ENCODE peak calls at places on chromosomes 12 and 14, in eight cellular contexts. One of them, this sample, is unnamed.

GRCh38 chr12:52063986-52064649 is 5.7 kb upstream of the ATG101 start:
- DNase-seq in Daoy: peak
- DNase-seq in caudate nucleus: no peak
- DNase-seq in T47D: no peak
- DNase-seq in mesendoderm: no peak
- DNase-seq in NCI-H2029 treated with DMSO at 0.1 percent for 48 hours: no peak
- DNase-seq in GM13976: no peak
- DNase-seq in WTC11: no peak
- DNase-seq in this sample: no peak

GRCh38 chr12:31485570-31485969 is 105.4 kb downstream of the DENND5B start:
- DNase-seq in Daoy: no peak
- DNase-seq in caudate nucleus: no peak
- DNase-seq in T47D: peak
- DNase-seq in mesendoderm: peak
- DNase-seq in NCI-H2029 treated with DMSO at 0.1 percent for 48 hours: no peak
- DNase-seq in GM13976: no peak
- DNase-seq in WTC11: no peak
- DNase-seq in this sample: no peak

GRCh38 chr12:18158774-18159557 is 69.0 kb upstream of the RERGL start:
- DNase-seq in Daoy: peak
- DNase-seq in caudate nucleus: no peak
- DNase-seq in T47D: peak
- DNase-seq in mesendoderm: peak
- DNase-seq in NCI-H2029 treated with DMSO at 0.1 percent for 48 hours: peak
- DNase-seq in GM13976: no peak
- DNase-seq in WTC11: peak
- DNase-seq in this sample: peak

GRCh38 chr12:2999265-2999841 is 40.2 kb downstream of the TEAD4 start:
- DNase-seq in Daoy: no peak
- DNase-seq in caudate nucleus: no peak
- DNase-seq in T47D: no peak
- DNase-seq in mesendoderm: peak
- DNase-seq in NCI-H2029 treated with DMSO at 0.1 percent for 48 hours: no peak
- DNase-seq in GM13976: no peak
- DNase-seq in WTC11: peak
- DNase-seq in this sample: no peak

GRCh38 chr12:50201987-50202521 is 34.9 kb upstream of the CERS5 start:
- DNase-seq in Daoy: peak
- DNase-seq in caudate nucleus: no peak
- DNase-seq in T47D: peak
- DNase-seq in mesendoderm: peak
- DNase-seq in NCI-H2029 treated with DMSO at 0.1 percent for 48 hours: no peak
- DNase-seq in GM13976: no peak
- DNase-seq in WTC11: no peak
- DNase-seq in this sample: no peak

GRCh38 chr12:79689477-79690155 is 1.1 kb downstream of the PAWR start:
- DNase-seq in Daoy: peak
- DNase-seq in caudate nucleus: no peak
- DNase-seq in T47D: peak
- DNase-seq in mesendoderm: peak
- DNase-seq in NCI-H2029 treated with DMSO at 0.1 percent for 48 hours: no peak
- DNase-seq in GM13976: peak
- DNase-seq in WTC11: peak
- DNase-seq in this sample: peak

GRCh38 chr12:53744130-53744441 is 7.7 kb downstream of the CISTR start:
- DNase-seq in Daoy: no peak
- DNase-seq in caudate nucleus: no peak
- DNase-seq in T47D: no peak
- DNase-seq in mesendoderm: no peak
- DNase-seq in NCI-H2029 treated with DMSO at 0.1 percent for 48 hours: no peak
- DNase-seq in GM13976: no peak
- DNase-seq in WTC11: no peak
- DNase-seq in this sample: no peak

GRCh38 chr12:69555461-69555860 is 29.8 kb upstream of the CCT2 start:
- DNase-seq in Daoy: peak
- DNase-seq in caudate nucleus: no peak
- DNase-seq in T47D: no peak
- DNase-seq in mesendoderm: no peak
- DNase-seq in NCI-H2029 treated with DMSO at 0.1 percent for 48 hours: no peak
- DNase-seq in GM13976: no peak
- DNase-seq in WTC11: no peak
- DNase-seq in this sample: no peak

GRCh38 chr12:107064243-107064642 is 29.1 kb downstream of the CRY1 start:
- DNase-seq in Daoy: no peak
- DNase-seq in caudate nucleus: no peak
- DNase-seq in T47D: no peak
- DNase-seq in mesendoderm: no peak
- DNase-seq in NCI-H2029 treated with DMSO at 0.1 percent for 48 hours: no peak
- DNase-seq in GM13976: no peak
- DNase-seq in WTC11: no peak
- DNase-seq in this sample: no peak

GRCh38 chr14:81252278-81252677 is 31.5 kb upstream of the GTF2A1 start:
- DNase-seq in Daoy: no peak
- DNase-seq in caudate nucleus: no peak
- DNase-seq in T47D: no peak
- DNase-seq in mesendoderm: peak
- DNase-seq in NCI-H2029 treated with DMSO at 0.1 percent for 48 hours: no peak
- DNase-seq in GM13976: no peak
- DNase-seq in WTC11: no peak
- DNase-seq in this sample: no peak

GRCh38 chr12:127411981-127412380 is 855.0 kb upstream of the TMEM132C start:
- DNase-seq in Daoy: no peak
- DNase-seq in caudate nucleus: no peak
- DNase-seq in T47D: no peak
- DNase-seq in mesendoderm: no peak
- DNase-seq in NCI-H2029 treated with DMSO at 0.1 percent for 48 hours: no peak
- DNase-seq in GM13976: no peak
- DNase-seq in WTC11: no peak
- DNase-seq in this sample: no peak

GRCh38 chr14:29616922-29617321 is 310.7 kb downstream of the PRKD1 start:
- DNase-seq in Daoy: no peak
- DNase-seq in caudate nucleus: no peak
- DNase-seq in T47D: no peak
- DNase-seq in mesendoderm: no peak
- DNase-seq in NCI-H2029 treated with DMSO at 0.1 percent for 48 hours: no peak
- DNase-seq in GM13976: no peak
- DNase-seq in WTC11: no peak
- DNase-seq in this sample: no peak

GRCh38 chr14:74504874-74505617 is 11.5 kb downstream of the ISCA2 start:
- DNase-seq in Daoy: peak
- DNase-seq in caudate nucleus: no peak
- DNase-seq in T47D: no peak
- DNase-seq in mesendoderm: no peak
- DNase-seq in NCI-H2029 treated with DMSO at 0.1 percent for 48 hours: no peak
- DNase-seq in GM13976: peak
- DNase-seq in WTC11: no peak
- DNase-seq in this sample: no peak

GRCh38 chr14:60757617-60758016 is 23.1 kb downstream of the MNAT1 start:
- DNase-seq in Daoy: no peak
- DNase-seq in caudate nucleus: no peak
- DNase-seq in T47D: peak
- DNase-seq in mesendoderm: no peak
- DNase-seq in NCI-H2029 treated with DMSO at 0.1 percent for 48 hours: no peak
- DNase-seq in GM13976: no peak
- DNase-seq in WTC11: no peak
- DNase-seq in this sample: no peak

GRCh38 chr12:56840922-56841321 is 77.8 kb downstream of the HSD17B6 start:
- DNase-seq in Daoy: peak
- DNase-seq in caudate nucleus: no peak
- DNase-seq in T47D: no peak
- DNase-seq in mesendoderm: peak
- DNase-seq in NCI-H2029 treated with DMSO at 0.1 percent for 48 hours: no peak
- DNase-seq in GM13976: no peak
- DNase-seq in WTC11: no peak
- DNase-seq in this sample: no peak

GRCh38 chr14:95862243-95862642 is 14.4 kb upstream of the TUNAR start:
- DNase-seq in Daoy: peak
- DNase-seq in caudate nucleus: no peak
- DNase-seq in T47D: peak
- DNase-seq in mesendoderm: peak
- DNase-seq in NCI-H2029 treated with DMSO at 0.1 percent for 48 hours: no peak
- DNase-seq in GM13976: no peak
- DNase-seq in WTC11: no peak
- DNase-seq in this sample: no peak

GRCh38 chr12:65881965-65882413 is 57.7 kb downstream of the HMGA2 start:
- DNase-seq in Daoy: no peak
- DNase-seq in caudate nucleus: peak
- DNase-seq in T47D: peak
- DNase-seq in mesendoderm: no peak
- DNase-seq in NCI-H2029 treated with DMSO at 0.1 percent for 48 hours: no peak
- DNase-seq in GM13976: peak
- DNase-seq in WTC11: peak
- DNase-seq in this sample: no peak

GRCh38 chr14:103749860-103750259 is 34.2 kb downstream of the ZFYVE21 start:
- DNase-seq in Daoy: no peak
- DNase-seq in caudate nucleus: no peak
- DNase-seq in T47D: no peak
- DNase-seq in mesendoderm: no peak
- DNase-seq in NCI-H2029 treated with DMSO at 0.1 percent for 48 hours: no peak
- DNase-seq in GM13976: no peak
- DNase-seq in WTC11: no peak
- DNase-seq in this sample: no peak

GRCh38 chr12:50234347-50234746 is 49.0 kb downstream of the LIMA1 start:
- DNase-seq in Daoy: peak
- DNase-seq in caudate nucleus: no peak
- DNase-seq in T47D: peak
- DNase-seq in mesendoderm: peak
- DNase-seq in NCI-H2029 treated with DMSO at 0.1 percent for 48 hours: no peak
- DNase-seq in GM13976: no peak
- DNase-seq in WTC11: no peak
- DNase-seq in this sample: no peak

GRCh38 chr12:57001448-57001906 is 4.9 kb downstream of the ZBTB39 start:
- DNase-seq in Daoy: peak
- DNase-seq in caudate nucleus: no peak
- DNase-seq in T47D: peak
- DNase-seq in mesendoderm: peak
- DNase-seq in NCI-H2029 treated with DMSO at 0.1 percent for 48 hours: no peak
- DNase-seq in GM13976: peak
- DNase-seq in WTC11: peak
- DNase-seq in this sample: peak

GRCh38 chr12:103882861-103883596 is 42.0 kb upstream of the NT5DC3 start:
- DNase-seq in Daoy: peak
- DNase-seq in caudate nucleus: no peak
- DNase-seq in T47D: no peak
- DNase-seq in mesendoderm: no peak
- DNase-seq in NCI-H2029 treated with DMSO at 0.1 percent for 48 hours: no peak
- DNase-seq in GM13976: peak
- DNase-seq in WTC11: no peak
- DNase-seq in this sample: no peak

GRCh38 chr12:44076892-44077291 is 241.0 kb downstream of the TMEM117 start:
- DNase-seq in Daoy: no peak
- DNase-seq in caudate nucleus: no peak
- DNase-seq in T47D: no peak
- DNase-seq in mesendoderm: no peak
- DNase-seq in NCI-H2029 treated with DMSO at 0.1 percent for 48 hours: no peak
- DNase-seq in GM13976: no peak
- DNase-seq in WTC11: no peak
- DNase-seq in this sample: no peak

GRCh38 chr14:106277503-106277902 is 751.1 kb downstream of the TMEM121 start:
- DNase-seq in Daoy: peak
- DNase-seq in caudate nucleus: no peak
- DNase-seq in T47D: peak
- DNase-seq in mesendoderm: no peak
- DNase-seq in NCI-H2029 treated with DMSO at 0.1 percent for 48 hours: no peak
- DNase-seq in GM13976: peak
- DNase-seq in WTC11: no peak
- DNase-seq in this sample: peak

GRCh38 chr14:61231810-61232209 is 49.3 kb downstream of the TMEM30B start:
- DNase-seq in Daoy: no peak
- DNase-seq in caudate nucleus: no peak
- DNase-seq in T47D: no peak
- DNase-seq in mesendoderm: no peak
- DNase-seq in NCI-H2029 treated with DMSO at 0.1 percent for 48 hours: no peak
- DNase-seq in GM13976: no peak
- DNase-seq in WTC11: no peak
- DNase-seq in this sample: no peak